ENCODE peak calls at places on chromosome 9, in six cellular contexts. H, I, Q, U, R and M are unnamed samples.

GRCh38 chr9:72855321-72855720 is 97.5 kb downstream of the ALDH1A1 start:
- DNase-seq in H (no peak), I (no peak), Q (no peak), U (no peak), R (no peak), M (no peak)

GRCh38 chr9:128470560-128470959 is 14.8 kb downstream of the ODF2 start:
- DNase-seq in H (no peak), I (peak; percentile 62), Q (no peak), U (peak; percentile 16), R (no peak), M (peak; percentile 70)

GRCh38 chr9:85112933-85113418 is 443.4 kb downstream of the NTRK2 start:
- DNase-seq in H (no peak), I (no peak), Q (no peak), U (no peak), R (no peak), M (no peak)

GRCh38 chr9:111730937-111731567 is 63.7 kb downstream of the SHOC1 start:
- DNase-seq in H (peak; percentile 71), I (no peak), Q (no peak), U (peak; percentile 54), R (peak; percentile 84), M (peak; percentile 86)

GRCh38 chr9:92740446-92740961 is 24.1 kb downstream of the BICD2 start:
- DNase-seq in H (peak; percentile 41), I (no peak), Q (no peak), U (no peak), R (no peak), M (no peak)

GRCh38 chr9:130997925-130998595 is 10.9 kb upstream of the LAMC3 start:
- DNase-seq in H (peak; percentile 48), I (peak; percentile 87), Q (peak; percentile 100), U (peak; percentile 71), R (peak; percentile 52), M (peak; percentile 32)

GRCh38 chr9:31153250-31153840 is 1231.1 kb upstream of the ACO1 start:
- DNase-seq in H (peak; percentile 43), I (no peak), Q (no peak), U (no peak), R (no peak), M (peak; percentile 26)

GRCh38 chr9:87322840-87323635 is 174.6 kb upstream of the DAPK1 start:
- DNase-seq in H (peak; percentile 51), I (peak; percentile 77), Q (no peak), U (no peak), R (no peak), M (peak; percentile 15)

GRCh38 chr9:27176971-27177370 is 67.9 kb downstream of the TEK start:
- DNase-seq in H (no peak), I (no peak), Q (no peak), U (no peak), R (no peak), M (no peak)

GRCh38 chr9:27165067-27165466 is 56.0 kb downstream of the TEK start:
- DNase-seq in H (no peak), I (no peak), Q (no peak), U (no peak), R (no peak), M (no peak)

GRCh38 chr9:35070823-35071813 is 1.3 kb downstream of the VCP start:
- DNase-seq in H (peak; percentile 51), I (peak; percentile 75), Q (no peak), U (peak; percentile 28), R (no peak), M (peak; percentile 52)

GRCh38 chr9:96256800-96257199 is 45.2 kb downstream of the HSD17B3 start:
- DNase-seq in H (peak; percentile 55), I (no peak), Q (peak; percentile 85), U (peak; percentile 70), R (no peak), M (peak; percentile 69)

GRCh38 chr9:125190371-125190801 is 783 bp upstream of the PPP6C start:
- DNase-seq in H (no peak), I (peak; percentile 44), Q (peak; percentile 29), U (no peak), R (no peak), M (peak; percentile 21)

GRCh38 chr9:101398930-101399640 is 434 bp downstream of the ZNF189 start:
- DNase-seq in H (peak; percentile 15), I (peak; percentile 36), Q (peak; percentile 43), U (no peak), R (no peak), M (no peak)

GRCh38 chr9:18580146-18580545 is 106.2 kb downstream of the ADAMTSL1 start:
- DNase-seq in H (no peak), I (no peak), Q (no peak), U (no peak), R (no peak), M (peak; percentile 29)

GRCh38 chr9:105447814-105448812 is at the start of gene FSD1L:
- DNase-seq in H (peak; percentile 88), I (peak; percentile 97), Q (peak; percentile 95), U (peak; percentile 87), R (peak; percentile 75), M (peak; percentile 92)

GRCh38 chr9:138059196-138059595 is 181.6 kb downstream of the CACNA1B start:
- DNase-seq in H (no peak), I (no peak), Q (no peak), U (no peak), R (no peak), M (no peak)

GRCh38 chr9:76519027-76519835 is 60.2 kb downstream of the GCNT1 start:
- DNase-seq in H (peak; percentile 78), I (no peak), Q (no peak), U (peak; percentile 19), R (peak; percentile 88), M (peak; percentile 73)

GRCh38 chr9:110926828-110927227 is 111.4 kb downstream of the LPAR1 start:
- DNase-seq in H (no peak), I (no peak), Q (no peak), U (peak; percentile 95), R (no peak), M (no peak)

GRCh38 chr9:137435980-137436760 is 5.0 kb downstream of the ENTPD8 start:
- DNase-seq in H (peak; percentile 80), I (peak; percentile 92), Q (peak; percentile 94), U (peak; percentile 90), R (peak; percentile 86), M (peak; percentile 74)

GRCh38 chr9:114117996-114118830 is 19.1 kb upstream of the KIF12 start:
- DNase-seq in H (no peak), I (no peak), Q (no peak), U (peak; percentile 9), R (no peak), M (no peak)

GRCh38 chr9:134227451-134228411 is 63.4 kb upstream of the RNU6ATAC start:
- DNase-seq in H (no peak), I (no peak), Q (no peak), U (no peak), R (no peak), M (no peak)

GRCh38 chr9:99307846-99308245 is 85.8 kb downstream of the SEC61B start:
- DNase-seq in H (no peak), I (no peak), Q (no peak), U (peak; percentile 39), R (peak; percentile 51), M (no peak)

GRCh38 chr9:131610231-131610761 is 65.0 kb downstream of the PRRT1B start:
- DNase-seq in H (no peak), I (peak; percentile 96), Q (no peak), U (no peak), R (no peak), M (peak; percentile 97)

GRCh38 chr9:121500165-121500478 is 478 bp upstream of the GGTA1 start:
- DNase-seq in H (no peak), I (no peak), Q (no peak), U (no peak), R (no peak), M (no peak)
- TF ChIP-seq EZH2 in H (no peak), I (no peak), Q (no peak), U (no peak), R (no peak), M (no peak)

GRCh38 chr9:133122605-133122934 is 1.5 kb upstream of the RALGDS start:
- DNase-seq in H (no peak), I (no peak), Q (no peak), U (no peak), R (no peak), M (no peak)
- TF ChIP-seq EZH2 in H (no peak), I (no peak), Q (no peak), U (no peak), R (no peak), M (no peak)

GRCh38 chr9:14348241-14349140 is 34.5 kb upstream of the NFIB start:
- DNase-seq in H (peak; percentile 52), I (peak; percentile 54), Q (no peak), U (no peak), R (no peak), M (peak; percentile 58)

GRCh38 chr9:14349141-14349817 is 35.3 kb upstream of the NFIB start:
- DNase-seq in H (peak; percentile 38), I (no peak), Q (no peak), U (no peak), R (no peak), M (peak; percentile 37)

GRCh38 chr9:14350766-14351165 is 36.8 kb upstream of the NFIB start:
- DNase-seq in H (peak; percentile 28), I (no peak), Q (no peak), U (no peak), R (no peak), M (no peak)

GRCh38 chr9:14351206-14351605 is 37.3 kb upstream of the NFIB start:
- DNase-seq in H (peak; percentile 28), I (no peak), Q (no peak), U (no peak), R (no peak), M (no peak)

GRCh38 chr9:14349818-14350333 is 35.9 kb upstream of the NFIB start:
- DNase-seq in H (no peak), I (no peak), Q (no peak), U (no peak), R (no peak), M (no peak)
- TF ChIP-seq EZH2 in H (no peak), I (no peak), Q (no peak), U (no peak), R (no peak), M (no peak)

GRCh38 chr9:129697111-129697955 is 31.9 kb downstream of the PRRX2 start:
- DNase-seq in H (no peak), I (peak; percentile 97), Q (no peak), U (peak; percentile 6), R (no peak), M (peak; percentile 73)
- TF ChIP-seq EZH2 in H (no peak), I (no peak), Q (no peak), U (no peak), R (no peak), M (no peak)

DNA sequence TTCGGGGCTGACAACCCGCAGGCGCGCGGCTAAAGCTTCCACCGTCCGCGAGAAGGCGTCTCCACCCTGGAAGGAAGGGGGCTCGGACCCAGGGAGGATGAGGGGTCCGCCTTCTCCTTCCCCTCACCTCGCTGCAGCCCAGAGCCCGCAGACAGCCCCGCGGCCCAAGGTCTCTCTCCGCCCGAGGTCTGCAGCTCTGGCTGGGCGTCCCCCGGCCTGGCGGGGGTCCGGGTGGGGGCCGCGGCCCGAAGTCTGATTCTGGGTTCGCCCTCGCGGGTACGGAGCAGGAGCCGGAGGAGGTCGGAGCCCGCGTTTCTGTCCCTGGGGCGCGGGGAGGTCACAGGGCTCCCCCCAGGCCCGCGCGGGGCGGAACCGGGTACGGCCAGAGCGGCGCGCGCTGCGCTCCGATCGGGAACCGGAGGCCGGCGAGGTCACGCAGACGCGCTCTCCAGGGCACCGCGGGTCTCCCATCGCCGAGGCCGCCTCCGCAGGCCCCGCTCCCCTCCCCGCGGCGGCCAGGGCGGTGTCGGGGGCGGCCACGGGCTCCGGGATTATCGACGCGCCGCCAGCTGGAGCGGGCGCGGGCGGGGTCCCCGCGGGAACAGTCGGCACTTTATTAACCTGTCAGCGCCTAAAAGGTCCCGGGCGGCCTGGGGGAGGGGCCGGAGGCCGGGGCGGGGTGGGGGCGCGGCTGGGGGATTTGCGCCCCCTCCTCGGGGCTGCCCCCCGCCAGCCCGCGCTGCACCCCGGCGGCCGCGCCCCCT is 11.6 kb downstream of the LHX3 start:
- DNase-seq in H (no peak), I (no peak), Q (peak; percentile 67), U (no peak), R (no peak), M (no peak)
- TF ChIP-seq EZH2 in H (peak; percentile 20), I (no peak), Q (no peak), U (no peak), R (no peak), M (peak; percentile 94)